ENCODE peak calls at places on chromosomes 1 and 21, in nine cellular contexts. One of them, this sample, is unnamed.

GRCh38 chr1:65177457-65177856 is 29.5 kb downstream of the AK4 start:
- DNase-seq in GM23338: no peak
- DNase-seq in OCI-LY7: no peak
- DNase-seq in heart left ventricle: no peak
- DNase-seq in fibroblast of lung: peak; percentile 90
- DNase-seq in colonic mucosa: no peak
- DNase-seq in RWPE2: no peak
- DNase-seq in keratinocyte: peak; percentile 68
- DNase-seq in spleen: no peak
- DNase-seq in this sample: no peak

GRCh38 chr1:212667223-212668139 is 32.2 kb downstream of the BATF3 start:
- DNase-seq in RWPE2: no peak
- DNase-seq in GM23338: peak; percentile 39
- DNase-seq in OCI-LY7: peak; percentile 35
- DNase-seq in colonic mucosa: no peak
- DNase-seq in spleen: no peak
- DNase-seq in keratinocyte: no peak
- DNase-seq in heart left ventricle: peak; percentile 71
- DNase-seq in fibroblast of lung: peak; percentile 94
- DNase-seq in this sample: peak; percentile 62

GRCh38 chr1:191022856-191023255 is 545.2 kb upstream of the BRINP3 start:
- DNase-seq in fibroblast of lung: peak; percentile 84
- DNase-seq in OCI-LY7: no peak
- DNase-seq in GM23338: no peak
- DNase-seq in heart left ventricle: no peak
- DNase-seq in RWPE2: no peak
- DNase-seq in keratinocyte: no peak
- DNase-seq in spleen: no peak
- DNase-seq in colonic mucosa: no peak
- DNase-seq in this sample: no peak

GRCh38 chr1:81414417-81415087 is 386.2 kb upstream of the ADGRL2 start:
- DNase-seq in keratinocyte: no peak
- DNase-seq in fibroblast of lung: no peak
- DNase-seq in OCI-LY7: no peak
- DNase-seq in heart left ventricle: peak; percentile 80
- DNase-seq in spleen: no peak
- DNase-seq in colonic mucosa: peak; percentile 89
- DNase-seq in RWPE2: no peak
- DNase-seq in GM23338: peak; percentile 83
- DNase-seq in this sample: peak; percentile 59

GRCh38 chr1:78303620-78304019 is 187.2 kb upstream of the PTGFR start:
- DNase-seq in fibroblast of lung: peak; percentile 96
- DNase-seq in spleen: no peak
- DNase-seq in keratinocyte: peak; percentile 45
- DNase-seq in GM23338: no peak
- DNase-seq in RWPE2: peak; percentile 85
- DNase-seq in colonic mucosa: peak; percentile 44
- DNase-seq in OCI-LY7: no peak
- DNase-seq in heart left ventricle: peak; percentile 41
- DNase-seq in this sample: peak; percentile 52

GRCh38 chr1:3003039-3003940 is 18.0 kb upstream of the ACTRT2 start:
- DNase-seq in fibroblast of lung: no peak
- DNase-seq in colonic mucosa: no peak
- DNase-seq in spleen: peak; percentile 63
- DNase-seq in RWPE2: peak; percentile 45
- DNase-seq in heart left ventricle: peak; percentile 19
- DNase-seq in keratinocyte: no peak
- DNase-seq in GM23338: no peak
- DNase-seq in OCI-LY7: no peak
- DNase-seq in this sample: no peak

GRCh38 chr21:46393451-46393940 is 65.2 kb upstream of the DIP2A start:
- DNase-seq in fibroblast of lung: no peak
- DNase-seq in colonic mucosa: no peak
- DNase-seq in OCI-LY7: no peak
- DNase-seq in spleen: no peak
- DNase-seq in RWPE2: no peak
- DNase-seq in keratinocyte: no peak
- DNase-seq in heart left ventricle: no peak
- DNase-seq in GM23338: no peak
- DNase-seq in this sample: no peak

GRCh38 chr1:117527566-117528102 is 78.2 kb upstream of the TENT5C start:
- DNase-seq in OCI-LY7: no peak
- DNase-seq in keratinocyte: no peak
- DNase-seq in GM23338: no peak
- DNase-seq in fibroblast of lung: peak; percentile 64
- DNase-seq in RWPE2: no peak
- DNase-seq in colonic mucosa: no peak
- DNase-seq in spleen: no peak
- DNase-seq in heart left ventricle: no peak
- DNase-seq in this sample: no peak

GRCh38 chr1:225919906-225920305 is 4.1 kb downstream of the PYCR2 start:
- DNase-seq in OCI-LY7: no peak
- DNase-seq in keratinocyte: peak; percentile 48
- DNase-seq in fibroblast of lung: peak; percentile 92
- DNase-seq in spleen: no peak
- DNase-seq in colonic mucosa: no peak
- DNase-seq in heart left ventricle: peak; percentile 76
- DNase-seq in GM23338: no peak
- DNase-seq in RWPE2: peak; percentile 73
- DNase-seq in this sample: peak; percentile 95

DNA sequence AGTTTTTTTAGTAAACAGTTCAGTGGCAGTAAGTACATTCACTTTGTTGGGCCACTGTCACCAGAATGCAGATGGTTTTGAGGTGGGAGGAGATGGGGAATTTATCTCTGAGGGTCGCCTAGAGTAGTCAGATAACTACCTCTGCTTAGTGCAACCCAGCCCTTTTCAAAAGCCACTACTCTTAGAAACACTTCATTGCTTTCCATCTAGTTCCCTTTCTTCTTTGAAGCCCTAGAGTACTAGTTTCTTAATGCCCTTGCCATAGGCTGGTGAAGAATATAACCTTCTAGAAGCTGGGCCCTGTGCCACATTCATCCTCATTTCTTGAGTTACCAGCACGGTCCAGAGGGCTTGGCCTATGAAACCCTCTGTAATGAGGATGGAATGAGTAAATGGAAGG is 28.4 kb upstream of the ST3GAL3 start:
- DNase-seq in keratinocyte: no peak
- DNase-seq in colonic mucosa: no peak
- DNase-seq in heart left ventricle: no peak
- DNase-seq in GM23338: no peak
- DNase-seq in spleen: no peak
- DNase-seq in fibroblast of lung: no peak
- DNase-seq in OCI-LY7: no peak
- DNase-seq in RWPE2: no peak
- DNase-seq in this sample: no peak
- H3K36me3 ChIP-seq in keratinocyte: peaks cover 38% of the 10 kb centered on the region
- H3K36me3 ChIP-seq in colonic mucosa: peaks cover 13% of the 10 kb centered on the region
- H3K36me3 ChIP-seq in heart left ventricle: peaks cover 99% of the 10 kb centered on the region
- H3K36me3 ChIP-seq in GM23338: peaks cover 72% of the 10 kb centered on the region
- H3K36me3 ChIP-seq in spleen: peaks cover 3% of the 10 kb centered on the region
- H3K36me3 ChIP-seq in fibroblast of lung: peaks cover 21% of the 10 kb centered on the region
- H3K36me3 ChIP-seq in OCI-LY7: peaks cover 76% of the 10 kb centered on the region
- H3K36me3 ChIP-seq in RWPE2: peaks cover 94% of the 10 kb centered on the region
- H3K36me3 ChIP-seq in this sample: no peaks in the 10 kb centered on the region

GRCh38 chr1:197392541-197392940 is 124.5 kb downstream of the CRB1 start:
- DNase-seq in colonic mucosa: no peak
- DNase-seq in RWPE2: no peak
- DNase-seq in fibroblast of lung: no peak
- DNase-seq in spleen: no peak
- DNase-seq in OCI-LY7: no peak
- DNase-seq in GM23338: no peak
- DNase-seq in keratinocyte: no peak
- DNase-seq in heart left ventricle: no peak
- DNase-seq in this sample: no peak

GRCh38 chr1:197393772-197394171 is 125.7 kb downstream of the CRB1 start:
- DNase-seq in fibroblast of lung: no peak
- DNase-seq in heart left ventricle: no peak
- DNase-seq in OCI-LY7: no peak
- DNase-seq in RWPE2: no peak
- DNase-seq in colonic mucosa: no peak
- DNase-seq in spleen: no peak
- DNase-seq in GM23338: no peak
- DNase-seq in keratinocyte: no peak
- DNase-seq in this sample: no peak

GRCh38 chr1:197388801-197389200 is 120.7 kb downstream of the CRB1 start:
- DNase-seq in spleen: no peak
- DNase-seq in GM23338: no peak
- DNase-seq in colonic mucosa: no peak
- DNase-seq in RWPE2: no peak
- DNase-seq in fibroblast of lung: peak; percentile 51
- DNase-seq in OCI-LY7: no peak
- DNase-seq in keratinocyte: no peak
- DNase-seq in heart left ventricle: no peak
- DNase-seq in this sample: no peak

GRCh38 chr1:197393105-197393504 is 125.1 kb downstream of the CRB1 start:
- DNase-seq in keratinocyte: no peak
- DNase-seq in spleen: no peak
- DNase-seq in heart left ventricle: no peak
- DNase-seq in fibroblast of lung: no peak
- DNase-seq in RWPE2: no peak
- DNase-seq in colonic mucosa: no peak
- DNase-seq in GM23338: peak; percentile 13
- DNase-seq in OCI-LY7: no peak
- DNase-seq in this sample: no peak

GRCh38 chr1:197391303-197392226 is 123.5 kb downstream of the CRB1 start:
- DNase-seq in fibroblast of lung: peak; percentile 35
- DNase-seq in GM23338: peak; percentile 55
- DNase-seq in OCI-LY7: no peak
- DNase-seq in spleen: no peak
- DNase-seq in heart left ventricle: no peak
- DNase-seq in RWPE2: no peak
- DNase-seq in colonic mucosa: no peak
- DNase-seq in keratinocyte: no peak
- DNase-seq in this sample: no peak
- TF ChIP-seq CTCF in fibroblast of lung: no peak
- TF ChIP-seq CTCF in GM23338: peak; percentile 28
- TF ChIP-seq CTCF in OCI-LY7: peak; percentile 12
- TF ChIP-seq CTCF in spleen: no peak
- TF ChIP-seq CTCF in heart left ventricle: no peak
- TF ChIP-seq CTCF in RWPE2: no peak
- TF ChIP-seq CTCF in colonic mucosa: no peak
- TF ChIP-seq CTCF in keratinocyte: no peak
- TF ChIP-seq CTCF in this sample: no peak

GRCh38 chr1:43605761-43606160 is 44.2 kb upstream of the KDM4A start:
- DNase-seq in OCI-LY7: no peak
- DNase-seq in colonic mucosa: no peak
- DNase-seq in spleen: no peak
- DNase-seq in RWPE2: no peak
- DNase-seq in GM23338: no peak
- DNase-seq in heart left ventricle: no peak
- DNase-seq in fibroblast of lung: no peak
- DNase-seq in keratinocyte: no peak
- DNase-seq in this sample: no peak

GRCh38 chr1:43604192-43604591 is 45.8 kb upstream of the KDM4A start:
- DNase-seq in heart left ventricle: no peak
- DNase-seq in RWPE2: no peak
- DNase-seq in colonic mucosa: no peak
- DNase-seq in keratinocyte: no peak
- DNase-seq in GM23338: no peak
- DNase-seq in fibroblast of lung: no peak
- DNase-seq in spleen: no peak
- DNase-seq in OCI-LY7: no peak
- DNase-seq in this sample: no peak

GRCh38 chr1:43600033-43601020 is 49.6 kb upstream of the KDM4A start:
- DNase-seq in fibroblast of lung: no peak
- DNase-seq in spleen: no peak
- DNase-seq in heart left ventricle: no peak
- DNase-seq in OCI-LY7: no peak
- DNase-seq in keratinocyte: no peak
- DNase-seq in RWPE2: no peak
- DNase-seq in colonic mucosa: no peak
- DNase-seq in GM23338: peak; percentile 41
- DNase-seq in this sample: no peak

GRCh38 chr1:43605157-43605556 is 44.8 kb upstream of the KDM4A start:
- DNase-seq in keratinocyte: no peak
- DNase-seq in OCI-LY7: no peak
- DNase-seq in heart left ventricle: no peak
- DNase-seq in fibroblast of lung: no peak
- DNase-seq in spleen: no peak
- DNase-seq in colonic mucosa: no peak
- DNase-seq in RWPE2: no peak
- DNase-seq in GM23338: no peak
- DNase-seq in this sample: no peak

DNA sequence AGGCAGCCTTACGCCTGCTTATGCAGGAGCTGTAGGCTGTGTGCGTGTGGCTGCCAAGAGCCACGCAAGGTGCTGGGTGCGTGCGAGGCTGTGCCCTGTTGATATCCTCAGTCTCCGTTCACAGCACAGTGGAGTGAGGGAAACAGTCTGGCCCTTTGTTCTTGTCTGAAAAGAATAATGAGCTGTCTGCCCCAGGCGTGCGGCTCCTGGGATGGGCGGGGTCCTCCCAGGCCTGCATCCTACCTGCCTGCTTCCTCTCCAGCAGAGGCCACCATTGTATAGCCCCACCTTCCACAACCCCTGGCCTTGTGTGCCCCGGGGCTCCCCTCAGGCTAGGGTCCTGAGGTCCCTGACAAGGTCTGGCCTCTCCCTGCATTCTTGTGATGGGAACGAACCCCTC is 46.9 kb upstream of the KDM4A start:
- DNase-seq in keratinocyte: peak; percentile 32
- DNase-seq in OCI-LY7: no peak
- DNase-seq in colonic mucosa: no peak
- DNase-seq in GM23338: no peak
- DNase-seq in spleen: no peak
- DNase-seq in heart left ventricle: no peak
- DNase-seq in fibroblast of lung: no peak
- DNase-seq in RWPE2: no peak
- DNase-seq in this sample: no peak
- H3K36me3 ChIP-seq in keratinocyte: peaks cover 63% of the 10 kb centered on the region
- H3K36me3 ChIP-seq in OCI-LY7: no peaks in the 10 kb centered on the region
- H3K36me3 ChIP-seq in colonic mucosa: no peaks in the 10 kb centered on the region
- H3K36me3 ChIP-seq in GM23338: peaks cover 10% of the 10 kb centered on the region
- H3K36me3 ChIP-seq in spleen: no peaks in the 10 kb centered on the region
- H3K36me3 ChIP-seq in heart left ventricle: no peaks in the 10 kb centered on the region
- H3K36me3 ChIP-seq in fibroblast of lung: peaks cover 11% of the 10 kb centered on the region
- H3K36me3 ChIP-seq in RWPE2: peaks cover 100% of the 10 kb centered on the region
- H3K36me3 ChIP-seq in this sample: peaks cover 10% of the 10 kb centered on the region

GRCh38 chr1:85836736-85837135 is 128.5 kb upstream of the ZNHIT6 start:
- DNase-seq in fibroblast of lung: no peak
- DNase-seq in GM23338: no peak
- DNase-seq in spleen: no peak
- DNase-seq in OCI-LY7: no peak
- DNase-seq in RWPE2: no peak
- DNase-seq in keratinocyte: no peak
- DNase-seq in colonic mucosa: no peak
- DNase-seq in heart left ventricle: no peak
- DNase-seq in this sample: no peak

GRCh38 chr1:85838238-85838637 is 130.0 kb upstream of the ZNHIT6 start:
- DNase-seq in colonic mucosa: no peak
- DNase-seq in heart left ventricle: no peak
- DNase-seq in RWPE2: no peak
- DNase-seq in GM23338: no peak
- DNase-seq in spleen: no peak
- DNase-seq in OCI-LY7: peak; percentile 14
- DNase-seq in fibroblast of lung: no peak
- DNase-seq in keratinocyte: no peak
- DNase-seq in this sample: no peak

DNA sequence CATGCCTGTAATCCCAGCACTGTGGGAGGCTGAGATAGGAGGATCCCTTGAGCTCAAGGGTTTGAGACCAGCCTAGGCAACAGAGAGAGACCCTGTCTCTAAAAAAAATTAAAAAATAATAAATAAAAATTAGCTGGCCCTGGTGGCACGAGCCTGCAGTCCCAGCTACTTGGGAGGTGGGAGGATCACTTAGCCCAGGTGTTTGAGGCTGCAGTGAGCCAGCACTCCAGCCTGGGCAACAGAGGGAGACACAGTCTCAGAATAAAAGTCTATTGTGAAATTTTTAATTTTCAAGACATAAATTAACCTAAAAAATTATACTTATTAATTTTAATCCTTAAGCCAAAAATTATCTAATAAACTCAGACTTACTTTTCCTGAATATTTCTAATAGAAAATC is 131.2 kb upstream of the ZNHIT6 start:
- DNase-seq in heart left ventricle: no peak
- DNase-seq in spleen: no peak
- DNase-seq in fibroblast of lung: no peak
- DNase-seq in OCI-LY7: no peak
- DNase-seq in GM23338: no peak
- DNase-seq in RWPE2: no peak
- DNase-seq in colonic mucosa: no peak
- DNase-seq in keratinocyte: no peak
- DNase-seq in this sample: no peak
- TF ChIP-seq CTCF in heart left ventricle: no peak
- TF ChIP-seq CTCF in spleen: no peak
- TF ChIP-seq CTCF in fibroblast of lung: no peak
- TF ChIP-seq CTCF in OCI-LY7: no peak
- TF ChIP-seq CTCF in GM23338: no peak
- TF ChIP-seq CTCF in RWPE2: no peak
- TF ChIP-seq CTCF in colonic mucosa: no peak
- TF ChIP-seq CTCF in keratinocyte: no peak
- TF ChIP-seq CTCF in this sample: no peak